ENCODE peak calls at places on chromosomes 11 and 22, in ten cellular contexts. Q is AG09319, E is endothelial cell, J is bronchial epithelial cell, S is HTR-8/SVneo, L is ureter, M is fibroblast of pulmonary artery, V is G401, U is right lobe of liver, G is tibial artery. K is an unnamed sample.

GRCh38 chr11:108561535-108561991 is 32.0 kb downstream of the EXPH5 start:
- DNase-seq in E (no peak), U (no peak), Q (no peak), G (no peak), S (no peak), L (no peak), J (no peak), V (no peak), M (peak; percentile 32), K (no peak)

GRCh38 chr11:1875093-1875785 is 16.5 kb downstream of the PRR33 start:
- DNase-seq in L (no peak), S (no peak), Q (no peak), M (no peak), U (peak; percentile 49), V (no peak), G (peak; percentile 65), J (no peak), E (no peak), K (no peak)

GRCh38 chr11:17596310-17596669 is 49.2 kb downstream of the OTOG start:
- DNase-seq in L (peak; percentile 18), S (no peak), G (peak; percentile 27), U (no peak), V (no peak), M (no peak), Q (no peak), J (no peak), E (peak; percentile 1), K (no peak)

GRCh38 chr22:23478175-23478574 is 101.9 kb downstream of the IGLL1 start:
- DNase-seq in Q (no peak), J (no peak), L (no peak), G (no peak), U (no peak), V (no peak), E (no peak), M (no peak), S (no peak), K (no peak)

GRCh38 chr11:679271-680207 is 15.5 kb downstream of the DEAF1 start:
- DNase-seq in L (no peak), G (no peak), Q (no peak), E (no peak), M (no peak), U (peak; percentile 82), S (no peak), V (no peak), J (no peak), K (no peak)

GRCh38 chr11:8361206-8361605 is 97.5 kb upstream of the LMO1 start:
- DNase-seq in U (no peak), Q (no peak), M (no peak), E (no peak), G (no peak), J (no peak), V (no peak), L (no peak), S (no peak), K (no peak)

GRCh38 chr11:93668171-93668570 is 6.7 kb downstream of the CEP295 start:
- DNase-seq in V (no peak), Q (no peak), E (no peak), M (no peak), J (no peak), L (no peak), G (no peak), U (no peak), S (no peak), K (no peak)

GRCh38 chr11:118060081-118060661 is 16.7 kb upstream of the TMPRSS4 start:
- DNase-seq in Q (no peak), V (peak; percentile 50), J (no peak), U (no peak), L (no peak), E (no peak), M (no peak), G (peak; percentile 59), S (no peak), K (no peak)

GRCh38 chr11:35166369-35167360 is 27.7 kb downstream of the CD44 start:
- DNase-seq in S (peak; percentile 76), M (peak; percentile 67), J (peak; percentile 97), Q (peak; percentile 70), E (no peak), U (no peak), G (peak; percentile 80), L (no peak), V (peak; percentile 9), K (no peak)

GRCh38 chr11:105151936-105152554 is 12.5 kb upstream of the CARD18 start:
- DNase-seq in E (no peak), G (no peak), J (peak; percentile 75), U (no peak), V (no peak), Q (no peak), L (no peak), M (peak; percentile 63), S (no peak), K (no peak)

GRCh38 chr11:8838248-8838647 is 72.7 kb upstream of the AKIP1 start:
- DNase-seq in E (no peak), M (peak; percentile 85), V (no peak), G (no peak), Q (peak; percentile 90), J (no peak), U (no peak), L (no peak), S (no peak), K (no peak)

GRCh38 chr11:2804701-2805387 is 80.7 kb downstream of the CDKN1C start:
- DNase-seq in L (peak; percentile 40), Q (no peak), S (no peak), E (no peak), M (no peak), U (peak; percentile 48), V (no peak), G (no peak), J (no peak), K (no peak)

GRCh38 chr11:108466405-108466804 is 924 bp downstream of the C11orf65 start:
- DNase-seq in S (no peak), V (no peak), M (no peak), E (no peak), L (no peak), U (no peak), G (no peak), J (no peak), Q (no peak), K (peak; percentile 51)

GRCh38 chr11:34250732-34251639 is 106.8 kb downstream of the ABTB2 start:
- DNase-seq in Q (no peak), S (peak; percentile 87), L (peak; percentile 54), V (peak; percentile 7), G (peak; percentile 87), M (peak; percentile 34), E (no peak), J (peak; percentile 95), U (no peak), K (peak; percentile 10)

GRCh38 chr11:8222820-8223512 is 40.7 kb downstream of the LMO1 start:
- DNase-seq in G (no peak), M (no peak), Q (no peak), S (no peak), L (no peak), U (no peak), E (no peak), J (no peak), V (no peak), K (no peak)

GRCh38 chr11:76263166-76263565 is 56.9 kb upstream of the WNT11 start:
- DNase-seq in U (no peak), V (no peak), L (no peak), E (no peak), J (no peak), M (no peak), S (no peak), G (no peak), Q (no peak), K (no peak)

GRCh38 chr11:129854229-129854805 is 38.7 kb downstream of the TMEM45B start:
- DNase-seq in G (no peak), E (no peak), L (no peak), U (no peak), S (no peak), M (no peak), V (no peak), Q (no peak), J (no peak), K (no peak)

K was measured in erythroblast.